ENCODE peak calls at places on chromosomes 12 and 14, in ten cellular contexts. X is WTC11, H is MCF 10A, M is type B pancreatic cell, I is glutamatergic neuron, N is foreskin fibroblast, D is coronary artery, R is tibial artery, W is GM12878, T is astrocyte of the cerebellum. J is an unnamed sample.

GRCh38 chr12:122659579-122659978 is 43.6 kb downstream of the HCAR2 start:
- DNase-seq in X (no peak), H (no peak), M (no peak), I (no peak), N (no peak), D (no peak), R (no peak), W (no peak), T (no peak), J (no peak)

GRCh38 chr14:104687601-104688504 is 1.6 kb upstream of the INF2 start:
- DNase-seq in X (peak), H (peak), M (no peak), I (no peak), N (no peak), D (no peak), R (peak), W (no peak), T (no peak), J (peak)

GRCh38 chr14:61528591-61529021 is 166.7 kb upstream of the HIF1A start:
- DNase-seq in X (no peak), H (peak), M (no peak), I (no peak), N (peak), D (no peak), R (no peak), W (no peak), T (no peak), J (peak)

GRCh38 chr14:70640938-70641547 is 673 bp upstream of the TTC9 start:
- DNase-seq in X (no peak), H (peak), M (no peak), I (peak), N (peak), D (no peak), R (no peak), W (peak), T (no peak), J (peak)

GRCh38 chr14:91888641-91889476 is 21.5 kb upstream of the TC2N start:
- DNase-seq in X (no peak), H (no peak), M (no peak), I (no peak), N (no peak), D (no peak), R (no peak), W (no peak), T (no peak), J (no peak)

GRCh38 chr12:46390304-46390703 is 17.7 kb upstream of the SLC38A2 start:
- DNase-seq in X (no peak), H (no peak), M (no peak), I (no peak), N (no peak), D (no peak), R (no peak), W (no peak), T (no peak), J (no peak)

GRCh38 chr14:47277703-47278102 is 397.7 kb downstream of the MDGA2 start:
- DNase-seq in X (no peak), H (no peak), M (no peak), I (no peak), N (no peak), D (no peak), R (no peak), W (no peak), T (no peak), J (peak)

GRCh38 chr14:95666450-95666849 is 19.8 kb upstream of the TCL1B start:
- DNase-seq in X (no peak), H (no peak), M (no peak), I (no peak), N (no peak), D (no peak), R (no peak), W (no peak), T (no peak), J (no peak)

GRCh38 chr12:122064780-122065588 is 13.6 kb upstream of the MLXIP start:
- DNase-seq in X (peak), H (peak), M (no peak), I (peak), N (peak), D (no peak), R (no peak), W (no peak), T (no peak), J (peak)

GRCh38 chr12:87728936-87729593 is 300.1 kb downstream of the C12orf50 start:
- DNase-seq in X (no peak), H (no peak), M (no peak), I (no peak), N (no peak), D (no peak), R (no peak), W (no peak), T (peak), J (peak)

GRCh38 chr14:96297000-96297399 is 41.0 kb downstream of the BDKRB1 start:
- DNase-seq in X (no peak), H (peak), M (no peak), I (no peak), N (no peak), D (no peak), R (no peak), W (no peak), T (peak), J (peak)

GRCh38 chr14:85439696-85440328 is 90.1 kb upstream of the FLRT2 start:
- DNase-seq in X (no peak), H (peak), M (no peak), I (no peak), N (peak), D (no peak), R (no peak), W (no peak), T (peak), J (peak)

GRCh38 chr12:11460343-11461023 is 65.1 kb upstream of the PRB2 start:
- DNase-seq in X (no peak), H (peak), M (no peak), I (no peak), N (no peak), D (no peak), R (no peak), W (no peak), T (no peak), J (no peak)

GRCh38 chr12:50224026-50224692 is 57.0 kb upstream of the CERS5 start:
- DNase-seq in X (no peak), H (peak), M (no peak), I (no peak), N (no peak), D (no peak), R (no peak), W (no peak), T (no peak), J (peak)

GRCh38 chr12:52316290-52316689 is 4.9 kb downstream of the KRT83 start:
- DNase-seq in X (no peak), H (no peak), M (no peak), I (no peak), N (no peak), D (peak), R (no peak), W (no peak), T (no peak), J (no peak)

GRCh38 chr14:71289536-71289935 is 382.3 kb downstream of the PCNX1 start:
- DNase-seq in X (no peak), H (no peak), M (no peak), I (no peak), N (no peak), D (no peak), R (no peak), W (peak), T (no peak), J (no peak)

GRCh38 chr14:37599527-37600368 is 4.3 kb downstream of the TTC6 start:
- DNase-seq in X (peak), H (no peak), M (no peak), I (peak), N (no peak), D (no peak), R (no peak), W (no peak), T (no peak), J (no peak)

GRCh38 chr14:28671425-28671824 is 95.2 kb upstream of the FOXG1 start:
- DNase-seq in X (no peak), H (peak), M (no peak), I (no peak), N (peak), D (no peak), R (no peak), W (no peak), T (peak), J (peak)

GRCh38 chr12:52147367-52147972 is 44.3 kb downstream of the KRT80 start:
- DNase-seq in X (no peak), H (peak), M (no peak), I (no peak), N (peak), D (peak), R (peak), W (no peak), T (peak), J (peak)

GRCh38 chr12:79764641-79765040 is 73.9 kb upstream of the PAWR start:
- DNase-seq in X (no peak), H (no peak), M (no peak), I (no peak), N (no peak), D (no peak), R (no peak), W (no peak), T (no peak), J (no peak)

GRCh38 chr12:31589896-31590729 is 823 bp downstream of the DENND5B start:
- DNase-seq in X (peak), H (peak), M (peak), I (peak), N (peak), D (peak), R (peak), W (no peak), T (no peak), J (peak)

GRCh38 chr12:43310596-43310995 is 241.4 kb downstream of the ADAMTS20 start:
- DNase-seq in X (no peak), H (no peak), M (no peak), I (no peak), N (no peak), D (no peak), R (no peak), W (no peak), T (no peak), J (no peak)

GRCh38 chr14:65860956-65861631 is 448.6 kb downstream of the FUT8 start:
- DNase-seq in X (no peak), H (no peak), M (no peak), I (no peak), N (no peak), D (no peak), R (no peak), W (no peak), T (no peak), J (no peak)

GRCh38 chr12:123931686-123932321 is 40.8 kb downstream of the CCDC92 start:
- DNase-seq in X (no peak), H (no peak), M (no peak), I (no peak), N (no peak), D (no peak), R (no peak), W (no peak), T (no peak), J (no peak)

GRCh38 chr12:123142948-123143752 is 7.7 kb downstream of the PITPNM2 start:
- DNase-seq in X (no peak), H (no peak), M (no peak), I (no peak), N (no peak), D (peak), R (peak), W (no peak), T (no peak), J (peak)

GRCh38 chr14:102588821-102589220 is 3.6 kb upstream of the RCOR1 start:
- DNase-seq in X (no peak), H (no peak), M (no peak), I (no peak), N (no peak), D (no peak), R (no peak), W (no peak), T (no peak), J (no peak)

GRCh38 chr12:130783110-130783715 is 55.8 kb downstream of the STX2 start:
- DNase-seq in X (no peak), H (no peak), M (no peak), I (no peak), N (no peak), D (no peak), R (no peak), W (no peak), T (no peak), J (no peak)

GRCh38 chr14:69464829-69465228 is 19.7 kb upstream of the PLEKHD1 start:
- DNase-seq in X (no peak), H (no peak), M (no peak), I (no peak), N (peak), D (no peak), R (no peak), W (no peak), T (peak), J (peak)

GRCh38 chr12:71799105-71799504 is 40.5 kb upstream of the TBC1D15 start:
- DNase-seq in X (no peak), H (peak), M (no peak), I (no peak), N (peak), D (no peak), R (no peak), W (no peak), T (no peak), J (peak)

GRCh38 chr14:59688224-59689170 is 111.9 kb upstream of the CCDC175 start:
- DNase-seq in X (peak), H (peak), M (no peak), I (peak), N (peak), D (no peak), R (peak), W (no peak), T (peak), J (peak)

GRCh38 chr12:122646568-122647220 is 56.5 kb downstream of the HCAR2 start:
- DNase-seq in X (no peak), H (peak), M (no peak), I (no peak), N (peak), D (no peak), R (no peak), W (peak), T (no peak), J (peak)

GRCh38 chr14:57244103-57244502 is 24.6 kb downstream of the EXOC5 start:
- DNase-seq in X (no peak), H (no peak), M (no peak), I (no peak), N (no peak), D (no peak), R (no peak), W (no peak), T (peak), J (peak)

DNA sequence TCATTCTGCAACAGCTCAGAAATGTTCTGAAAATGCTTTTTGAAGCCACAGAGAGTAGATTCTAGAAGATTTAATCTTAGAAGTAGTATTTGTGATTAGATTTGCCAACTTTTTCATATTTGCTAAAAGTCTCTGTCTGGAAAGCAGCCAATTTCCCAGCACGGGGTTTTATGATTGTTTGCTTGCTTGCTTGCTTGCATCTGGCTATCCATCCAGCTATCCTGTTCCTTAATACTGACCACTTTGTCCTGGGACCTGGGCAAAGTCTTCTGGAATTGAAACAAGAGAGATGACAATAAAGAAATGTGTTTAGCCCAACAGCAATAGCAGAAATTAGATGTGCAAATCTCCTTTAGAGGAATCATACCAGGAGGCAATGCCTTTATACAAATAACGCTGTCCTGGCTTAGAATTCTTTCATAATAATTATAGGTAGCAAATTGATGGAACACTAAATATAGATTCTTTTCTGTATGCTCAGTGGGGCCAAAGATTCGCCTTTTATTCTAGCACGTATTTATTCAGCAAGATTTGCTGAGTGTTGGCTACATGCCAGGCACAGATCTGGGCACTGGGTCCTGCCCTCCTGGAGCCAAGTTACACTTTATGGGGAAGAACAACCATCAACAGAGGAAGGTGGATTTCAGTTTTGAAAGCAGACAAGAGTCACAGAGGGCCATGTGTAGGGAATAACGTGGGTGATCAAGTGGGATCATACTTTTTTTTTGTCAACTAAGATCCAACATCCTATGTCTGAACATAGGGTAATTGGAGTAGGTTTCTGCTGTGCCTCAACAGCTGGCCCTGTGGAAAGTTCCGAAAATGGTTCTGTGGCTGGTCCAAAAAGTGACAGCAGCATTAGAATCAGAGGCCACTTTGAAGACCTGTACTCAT is 25.3 kb downstream of the MYBPC1 start:
- DNase-seq in X (no peak), H (no peak), M (no peak), I (no peak), N (no peak), D (no peak), R (no peak), W (no peak), T (no peak), J (no peak)
- TF ChIP-seq CTCF in X (no peak), H (no peak), M (no peak), I (no peak), N (no peak), D (no peak), R (no peak), W (no peak), T (no peak), J (no peak)

GRCh38 chr14:106491851-106492250 is 965.5 kb downstream of the TMEM121 start:
- DNase-seq in X (peak), H (peak), M (no peak), I (no peak), N (no peak), D (no peak), R (no peak), W (no peak), T (no peak), J (no peak)
- TF ChIP-seq CTCF in X (peak), H (peak), M (no peak), I (no peak), N (no peak), D (no peak), R (no peak), W (peak), T (no peak), J (peak)

GRCh38 chr14:45201908-45202307 is 51.1 kb downstream of the MIS18BP1 start:
- DNase-seq in X (peak), H (peak), M (no peak), I (peak), N (no peak), D (no peak), R (no peak), W (no peak), T (no peak), J (peak)
- TF ChIP-seq CTCF in X (no peak), H (no peak), M (peak), I (no peak), N (no peak), D (no peak), R (no peak), W (peak), T (peak), J (peak)

GRCh38 chr14:72783741-72784140 is 110.2 kb downstream of the DPF3 start:
- DNase-seq in X (no peak), H (no peak), M (peak), I (no peak), N (no peak), D (peak), R (no peak), W (no peak), T (no peak), J (no peak)
- TF ChIP-seq CTCF in X (no peak), H (no peak), M (no peak), I (no peak), N (no peak), D (no peak), R (no peak), W (no peak), T (no peak), J (no peak)

GRCh38 chr12:94898388-94898787 is 105.1 kb downstream of the NDUFA12 start:
- DNase-seq in X (peak), H (peak), M (no peak), I (peak), N (no peak), D (no peak), R (no peak), W (no peak), T (no peak), J (peak)
- TF ChIP-seq CTCF in X (no peak), H (no peak), M (peak), I (no peak), N (peak), D (no peak), R (peak), W (no peak), T (peak), J (peak)

DNA sequence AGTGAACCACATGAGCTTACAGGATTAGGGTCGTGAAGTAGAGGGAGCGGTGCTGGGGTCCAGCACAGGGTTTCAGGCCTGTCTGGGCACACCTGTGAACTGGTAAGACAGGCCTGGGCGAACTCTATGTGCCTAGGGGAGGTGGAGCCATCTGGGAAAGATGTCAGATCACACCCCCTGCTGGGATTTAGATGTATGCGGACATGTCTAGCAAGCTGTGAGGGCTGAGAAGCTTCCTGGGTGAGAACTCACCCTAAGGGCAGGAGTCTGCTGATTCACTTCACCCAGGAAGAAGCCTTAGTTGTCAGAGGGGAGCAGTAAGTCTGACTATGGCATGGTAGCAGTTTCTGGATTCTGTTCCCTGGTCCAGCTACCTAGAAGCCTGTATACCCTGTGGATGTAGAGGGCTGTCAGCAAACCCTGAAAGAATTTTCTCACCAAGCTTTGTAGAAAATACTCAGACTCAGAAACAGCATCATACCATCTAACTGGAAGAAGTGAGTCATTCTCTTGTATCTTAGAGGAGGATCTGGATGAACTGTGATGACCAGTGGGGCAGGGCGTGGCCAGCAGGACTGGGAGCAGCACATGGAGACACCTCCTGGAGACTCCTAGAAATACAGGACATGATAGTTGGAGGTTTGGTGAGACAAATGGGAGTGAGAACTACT is 11.2 kb upstream of the PYGL start:
- DNase-seq in X (peak), H (peak), M (no peak), I (peak), N (peak), D (no peak), R (no peak), W (no peak), T (peak), J (peak)
- TF ChIP-seq CTCF in X (no peak), H (peak), M (peak), I (peak), N (peak), D (no peak), R (no peak), W (no peak), T (peak), J (peak)

GRCh38 chr12:98733667-98734350 is 88.7 kb downstream of the APAF1 start:
- DNase-seq in X (no peak), H (no peak), M (no peak), I (no peak), N (no peak), D (no peak), R (no peak), W (no peak), T (no peak), J (no peak)
- TF ChIP-seq CTCF in X (no peak), H (no peak), M (no peak), I (no peak), N (no peak), D (no peak), R (no peak), W (no peak), T (no peak), J (no peak)

J was measured in astrocyte of the spinal cord.